ENCODE peak calls at places on chromosomes 3 and 15, in seven cellular contexts. K, Y, X, J, H, V and C are unnamed samples.
A peak's percentile ranks its signal among the peaks of the same experiment; 100 is the strongest.

GRCh38 chr15:69551391-69552056 is 98.9 kb downstream of the RPLP1 start:
- DNase-seq in K (no peak), Y (no peak), X (no peak), J (no peak), H (no peak), V (no peak), C (no peak)

GRCh38 chr3:31532587-31533168 is at the start of gene STT3B:
- DNase-seq in K (peak; percentile 40), Y (peak; percentile 22), X (peak; percentile 85), J (peak; percentile 51), H (peak; percentile 83), V (peak; percentile 68), C (peak; percentile 64)

GRCh38 chr3:42652611-42653302 is 740 bp upstream of the ZBTB47 start:
- DNase-seq in K (no peak), Y (no peak), X (peak; percentile 89), J (no peak), H (peak; percentile 89), V (no peak), C (peak; percentile 82)

GRCh38 chr15:40293905-40294895 is 11.3 kb upstream of the ANKRD63 start:
- DNase-seq in K (no peak), Y (no peak), X (no peak), J (no peak), H (no peak), V (no peak), C (no peak)

GRCh38 chr3:73740041-73740440 is 115.3 kb upstream of the PDZRN3 start:
- DNase-seq in K (no peak), Y (no peak), X (peak; percentile 12), J (no peak), H (peak; percentile 30), V (no peak), C (no peak)

GRCh38 chr3:19103510-19103909 is 44.8 kb upstream of the KCNH8 start:
- DNase-seq in K (no peak), Y (no peak), X (no peak), J (no peak), H (no peak), V (no peak), C (no peak)

GRCh38 chr3:158528306-158528705 is 42.7 kb upstream of the MLF1 start:
- DNase-seq in K (no peak), Y (no peak), X (no peak), J (no peak), H (no peak), V (no peak), C (no peak)

GRCh38 chr3:185508330-185508729 is 9.5 kb upstream of the TMEM41A start:
- DNase-seq in K (no peak), Y (no peak), X (no peak), J (no peak), H (no peak), V (no peak), C (no peak)

GRCh38 chr3:172044833-172045585 is 5.6 kb downstream of the FNDC3B start:
- DNase-seq in K (no peak), Y (no peak), X (no peak), J (no peak), H (peak; percentile 32), V (no peak), C (peak; percentile 56)

GRCh38 chr3:177960722-177961121 is 575.5 kb upstream of the KCNMB2 start:
- DNase-seq in K (no peak), Y (no peak), X (peak; percentile 27), J (no peak), H (no peak), V (no peak), C (no peak)

GRCh38 chr3:43224405-43225073 is 61.8 kb upstream of the SNRK start:
- DNase-seq in K (no peak), Y (no peak), X (no peak), J (no peak), H (no peak), V (no peak), C (no peak)

GRCh38 chr15:33284336-33284735 is 26.4 kb upstream of the RYR3 start:
- DNase-seq in K (no peak), Y (no peak), X (no peak), J (no peak), H (no peak), V (no peak), C (peak; percentile 69)

GRCh38 chr15:68252925-68253534 is 23.5 kb upstream of the CLN6 start:
- DNase-seq in K (peak; percentile 78), Y (peak; percentile 68), X (peak; percentile 85), J (peak; percentile 54), H (peak; percentile 80), V (no peak), C (peak; percentile 79)

GRCh38 chr3:105610473-105610872 is 243.8 kb downstream of the ALCAM start:
- DNase-seq in K (no peak), Y (no peak), X (no peak), J (no peak), H (no peak), V (no peak), C (no peak)

GRCh38 chr3:169744332-169745054 is 20.4 kb downstream of the TERC start:
- DNase-seq in K (no peak), Y (no peak), X (peak; percentile 44), J (no peak), H (peak; percentile 7), V (no peak), C (peak; percentile 48)

GRCh38 chr3:136194409-136195257 is 1.5 kb downstream of the MSL2 start:
- DNase-seq in K (no peak), Y (no peak), X (peak; percentile 50), J (no peak), H (peak; percentile 34), V (peak; percentile 65), C (peak; percentile 19)

GRCh38 chr3:149596136-149596770 is 61.6 kb downstream of the WWTR1 start:
- DNase-seq in K (no peak), Y (no peak), X (peak; percentile 32), J (no peak), H (no peak), V (no peak), C (peak; percentile 43)

GRCh38 chr3:38950000-38950399 is 101.7 kb downstream of the SCN11A start:
- DNase-seq in K (no peak), Y (no peak), X (no peak), J (no peak), H (no peak), V (no peak), C (no peak)

GRCh38 chr15:72231847-72232461 is 964 bp upstream of the PKM start:
- DNase-seq in K (peak; percentile 63), Y (peak; percentile 50), X (peak; percentile 87), J (peak; percentile 41), H (peak; percentile 93), V (no peak), C (peak; percentile 85)

GRCh38 chr3:48408823-48409281 is 21.0 kb downstream of the PLXNB1 start:
- DNase-seq in K (no peak), Y (no peak), X (no peak), J (no peak), H (no peak), V (no peak), C (no peak)

GRCh38 chr15:51801391-51801835 is 28.0 kb upstream of the TMOD3 start:
- DNase-seq in K (no peak), Y (peak; percentile 44), X (peak; percentile 52), J (no peak), H (peak; percentile 38), V (no peak), C (no peak)

GRCh38 chr3:127817331-127817821 is 4.9 kb downstream of the MGLL start:
- DNase-seq in K (no peak), Y (no peak), X (peak; percentile 94), J (peak; percentile 52), H (peak; percentile 74), V (no peak), C (peak; percentile 97)

GRCh38 chr3:60017631-60018030 is 967.8 kb upstream of the CFAP20DC start:
- DNase-seq in K (no peak), Y (no peak), X (no peak), J (no peak), H (peak; percentile 14), V (no peak), C (peak; percentile 68)

GRCh38 chr15:75203908-75204263 is 2.2 kb downstream of the C15orf39 start:
- DNase-seq in K (no peak), Y (no peak), X (no peak), J (no peak), H (no peak), V (no peak), C (no peak)

GRCh38 chr3:184345678-184346144 is 8.3 kb downstream of the FAM131A start:
- DNase-seq in K (no peak), Y (peak; percentile 59), X (peak; percentile 79), J (no peak), H (peak; percentile 55), V (no peak), C (peak; percentile 66)

GRCh38 chr3:40258555-40258954 is 51.0 kb upstream of the EIF1B start:
- DNase-seq in K (no peak), Y (no peak), X (peak; percentile 80), J (no peak), H (peak; percentile 24), V (no peak), C (peak; percentile 94)

GRCh38 chr3:14716593-14716992 is 41.7 kb downstream of the C3orf20 start:
- DNase-seq in K (no peak), Y (no peak), X (peak; percentile 32), J (no peak), H (peak; percentile 18), V (no peak), C (no peak)

GRCh38 chr3:123169492-123169929 is 32.2 kb upstream of the SEC22A start:
- DNase-seq in K (no peak), Y (no peak), X (no peak), J (no peak), H (peak; percentile 12), V (no peak), C (no peak)

GRCh38 chr15:100308222-100309007 is 33.4 kb downstream of the ADAMTS17 start:
- DNase-seq in K (no peak), Y (no peak), X (no peak), J (no peak), H (no peak), V (no peak), C (peak; percentile 40)

GRCh38 chr3:25973111-25973510 is 183.2 kb downstream of the OXSM start:
- DNase-seq in K (no peak), Y (peak; percentile 11), X (no peak), J (no peak), H (no peak), V (no peak), C (no peak)

GRCh38 chr15:98315951-98316350 is 332.4 kb upstream of the IGF1R start:
- DNase-seq in K (no peak), Y (no peak), X (no peak), J (no peak), H (no peak), V (no peak), C (no peak)